ENCODE peak calls at places on chromosomes 6 and 20, in five cellular contexts. U is stimulated activated naive B cell treated with anti-CD40 and anti-IgM and Interleukin-4, amounts not matched to agents 10 μg/mL and 1 μg/mL and 100 μg/mL, for 72 hours; E is HT1080; H is CD8-positive, alpha-beta memory T cell; Q is CD8-positive, alpha-beta T cell. X is an unnamed sample.

GRCh38 chr6:142893088-142893487 is 51.9 kb downstream of the HIVEP2 start:
- DNase-seq in Q (no peak), H (no peak), E (peak), U (no peak), X (no peak)

GRCh38 chr6:130843575-130844320 is 16.5 kb downstream of the SMLR1 start:
- DNase-seq in U (no peak), E (peak), H (peak), Q (no peak), X (peak)

GRCh38 chr6:14635195-14635594 is 517.6 kb downstream of the CD83 start:
- DNase-seq in Q (peak), U (no peak), E (no peak), H (peak), X (no peak)

GRCh38 chr20:32115196-32115767 is 5.8 kb downstream of the TM9SF4 start:
- DNase-seq in U (no peak), Q (no peak), E (no peak), H (no peak), X (no peak)

GRCh38 chr6:2999005-2999620 is 581 bp upstream of the NQO2 start:
- DNase-seq in H (no peak), E (peak), Q (no peak), U (no peak), X (no peak)

GRCh38 chr6:136550045-136550329 is 235 bp downstream of the MAP7 start:
- DNase-seq in E (no peak), U (no peak), Q (no peak), H (peak), X (peak)

GRCh38 chr6:7691675-7692452 is 34.0 kb upstream of the BMP6 start:
- DNase-seq in Q (no peak), H (no peak), U (no peak), E (peak), X (no peak)

GRCh38 chr6:20367716-20368485 is 33.8 kb upstream of the E2F3 start:
- DNase-seq in E (no peak), Q (no peak), H (no peak), U (no peak), X (no peak)

GRCh38 chr6:26553264-26553738 is 15.1 kb downstream of the HMGN4 start:
- DNase-seq in E (peak), H (peak), U (peak), Q (peak), X (peak)

GRCh38 chr20:39638671-39639070 is 676.5 kb downstream of the DHX35 start:
- DNase-seq in Q (no peak), H (no peak), U (no peak), E (peak), X (no peak)

GRCh38 chr20:48153523-48153922 is 368.2 kb upstream of the SULF2 start:
- DNase-seq in H (no peak), Q (no peak), U (no peak), E (no peak), X (no peak)

GRCh38 chr6:101396552-101397173 is 3.2 kb downstream of the GRIK2 start:
- DNase-seq in E (peak), H (no peak), U (no peak), Q (peak), X (peak)

GRCh38 chr6:56475736-56476457 is 166.8 kb downstream of the DST start:
- DNase-seq in E (no peak), U (no peak), H (no peak), Q (no peak), X (no peak)

GRCh38 chr6:156268849-156269248 is 508.3 kb upstream of the ARID1B start:
- DNase-seq in Q (no peak), H (no peak), U (no peak), E (no peak), X (no peak)

GRCh38 chr20:19971121-19971520 is 46.0 kb upstream of the NAA20 start:
- DNase-seq in E (no peak), U (no peak), H (no peak), Q (no peak), X (no peak)

GRCh38 chr6:90180526-90180925 is 116.1 kb downstream of the BACH2 start:
- DNase-seq in Q (no peak), E (no peak), U (no peak), H (no peak), X (no peak)

GRCh38 chr20:37237656-37238055 is 24.0 kb downstream of the GHRH start:
- DNase-seq in U (no peak), Q (no peak), E (no peak), H (no peak), X (no peak)

GRCh38 chr6:33784787-33785186 is 4.1 kb downstream of the LEMD2 start:
- DNase-seq in Q (no peak), E (no peak), H (no peak), U (no peak), X (no peak)

GRCh38 chr6:780669-781068 is 87.7 kb upstream of the EXOC2 start:
- DNase-seq in Q (no peak), U (no peak), H (no peak), E (no peak), X (no peak)

GRCh38 chr6:163863565-163863964 is 449.0 kb downstream of the QKI start:
- DNase-seq in Q (no peak), H (no peak), E (no peak), U (no peak), X (no peak)

GRCh38 chr20:36462440-36463211 is 78.7 kb upstream of the MYL9 start:
- DNase-seq in Q (peak), H (no peak), U (no peak), E (peak), X (no peak)

GRCh38 chr6:151490996-151491395 is 2.8 kb upstream of the CCDC170 start:
- DNase-seq in U (no peak), H (no peak), Q (no peak), E (no peak), X (no peak)

GRCh38 chr20:37913563-37914366 is 10.8 kb downstream of the VSTM2L start:
- DNase-seq in E (no peak), H (no peak), Q (no peak), U (no peak), X (no peak)

GRCh38 chr6:7505196-7505699 is 36.2 kb upstream of the DSP start:
- DNase-seq in H (no peak), Q (no peak), E (peak), U (no peak), X (no peak)

GRCh38 chr6:100317031-100317430 is 147.7 kb downstream of the SIM1 start:
- DNase-seq in Q (no peak), H (no peak), E (no peak), U (no peak), X (no peak)

GRCh38 chr6:56522871-56523270 is 119.8 kb downstream of the DST start:
- DNase-seq in Q (no peak), E (no peak), U (no peak), H (no peak), X (no peak)

GRCh38 chr6:33696538-33697518 is 14.7 kb downstream of the UQCC2 start:
- DNase-seq in Q (peak), E (peak), U (peak), H (peak), X (no peak)

GRCh38 chr20:30168025-30168799 is 1089.3 kb upstream of the DEFB115 start:
- DNase-seq in Q (peak), E (peak), U (peak), H (peak), X (no peak)

GRCh38 chr20:25695532-25696383 is 895 bp downstream of the ZNF337 start:
- DNase-seq in H (no peak), U (no peak), E (no peak), Q (no peak), X (no peak)

GRCh38 chr6:23418095-23418494 is 707.9 kb upstream of the NRSN1 start:
- DNase-seq in E (no peak), U (no peak), H (no peak), Q (no peak), X (no peak)

GRCh38 chr6:5946701-5947100 is 60.0 kb downstream of the NRN1 start:
- DNase-seq in H (no peak), U (no peak), E (no peak), Q (no peak), X (no peak)

GRCh38 chr6:149389509-149390297 is 10.4 kb upstream of the SUMO4 start:
- DNase-seq in H (no peak), U (no peak), Q (no peak), E (no peak), X (no peak)

GRCh38 chr6:41965429-41966213 is 24.0 kb upstream of the CCND3 start:
- DNase-seq in H (no peak), Q (no peak), E (no peak), U (no peak), X (no peak)

GRCh38 chr6:161412795-161413194 is 138.9 kb upstream of the AGPAT4 start:
- DNase-seq in H (no peak), E (no peak), Q (no peak), U (no peak), X (no peak)

GRCh38 chr6:72238900-72239299 is 352.6 kb downstream of the RIMS1 start:
- DNase-seq in U (no peak), Q (no peak), E (peak), H (no peak), X (no peak)

GRCh38 chr6:22940571-22941290 is 371.4 kb downstream of the HDGFL1 start:
- DNase-seq in E (no peak), Q (no peak), U (no peak), H (no peak), X (no peak)

GRCh38 chr6:137283940-137284910 is 65.0 kb upstream of the IFNGR1 start:
- DNase-seq in U (no peak), E (peak), Q (no peak), H (no peak), X (peak)

X was measured in GM13977.